ENCODE peak calls at places on chromosomes 4 and X, in seven cellular contexts. Q is GDM1; T is activated naive CD4-positive, alpha-beta T cell treated with anti-CD3 and anti-CD28 coated beads, Interleukin-2, amount 50 U/mL, for 16 hours; B is coronary artery; N is NCI-H1930; U is GM20000; G is amygdala. S is an unnamed sample.

GRCh38 chr4:34039766-34040165 is 2204.5 kb downstream of the ARAP2 start:
- DNase-seq in Q (no peak), T (no peak), B (no peak), N (no peak), U (no peak), G (no peak), S (no peak)

GRCh38 chr4:175536852-175537453 is 275.1 kb downstream of the GPM6A start:
- DNase-seq in Q (peak; percentile 4), T (no peak), B (no peak), N (peak; percentile 22), U (peak; percentile 16), G (no peak), S (peak; percentile 87)

GRCh38 chr4:148850257-148850995 is 408.2 kb upstream of the NR3C2 start:
- DNase-seq in Q (no peak), T (no peak), B (no peak), N (no peak), U (no peak), G (no peak), S (no peak)

GRCh38 chr4:100823066-100823992 is 305.5 kb upstream of the EMCN start:
- DNase-seq in Q (no peak), T (no peak), B (no peak), N (no peak), U (peak; percentile 9), G (no peak), S (no peak)

GRCh38 chr4:143234153-143234552 is 49.4 kb downstream of the USP38 start:
- DNase-seq in Q (no peak), T (no peak), B (no peak), N (no peak), U (no peak), G (no peak), S (no peak)

GRCh38 chr4:148056879-148057278 is 325.0 kb downstream of the ARHGAP10 start:
- DNase-seq in Q (peak; percentile 81), T (peak; percentile 47), B (no peak), N (no peak), U (peak; percentile 58), G (no peak), S (peak; percentile 94)

GRCh38 chrX:119475389-119476101 is 7.3 kb downstream of the SLC25A5 start:
- DNase-seq in Q (no peak), T (no peak), B (no peak), N (no peak), U (no peak), G (no peak), S (no peak)

GRCh38 chr4:182143086-182143821 is 99.9 kb upstream of the TENM3 start:
- DNase-seq in Q (no peak), T (no peak), B (no peak), N (no peak), U (no peak), G (no peak), S (no peak)

GRCh38 chrX:134865730-134866129 is 125.1 kb upstream of the SMIM10 start:
- DNase-seq in Q (no peak), T (no peak), B (no peak), N (no peak), U (no peak), G (no peak), S (no peak)

GRCh38 chr4:38322709-38323108 is 341.3 kb upstream of the KLF3 start:
- DNase-seq in Q (no peak), T (no peak), B (no peak), N (no peak), U (no peak), G (no peak), S (no peak)

GRCh38 chr4:83603130-83603529 is 67.2 kb downstream of the GPAT3 start:
- DNase-seq in Q (no peak), T (no peak), B (no peak), N (no peak), U (no peak), G (no peak), S (no peak)

GRCh38 chrX:16771483-16772398 is 14.5 kb upstream of the TXLNG start:
- DNase-seq in Q (no peak), T (no peak), B (no peak), N (peak; percentile 32), U (no peak), G (no peak), S (peak; percentile 58)